ENCODE peak calls at places on chromosomes 1 and 21, in four cellular contexts. B, E, C and K are unnamed samples. For H3K27me3, the result is how much of the 10 kb centered on the place peaks cover.

GRCh38 chr21:28132713-28133112 is 860.0 kb downstream of the LTN1 start:
- ATAC-seq in B (no peak), E (no peak), C (no peak), K (no peak)

GRCh38 chr21:25963186-25963585 is 207.4 kb downstream of the APP start:
- ATAC-seq in B (peak), E (peak), C (peak), K (peak)

GRCh38 chr1:224219612-224220011 is 36.6 kb downstream of the DEGS1 start:
- ATAC-seq in B (no peak), E (no peak), C (peak), K (no peak)

GRCh38 chr21:42162831-42163510 is 56.0 kb upstream of the ABCG1 start:
- ATAC-seq in B (peak), E (no peak), C (peak), K (no peak)

GRCh38 chr1:165632491-165632890 is 1.5 kb downstream of the MGST3 start:
- ATAC-seq in B (no peak), E (no peak), C (no peak), K (no peak)

GRCh38 chr1:169110691-169111447 is 4.4 kb downstream of the ATP1B1 start:
- ATAC-seq in B (no peak), E (no peak), C (peak), K (no peak)

GRCh38 chr1:211731456-211732275 is 56.2 kb upstream of the NEK2 start:
- ATAC-seq in B (no peak), E (no peak), C (no peak), K (no peak)

GRCh38 chr1:164660415-164661174 is 101.6 kb downstream of the PBX1 start:
- ATAC-seq in B (no peak), E (peak), C (peak), K (no peak)

GRCh38 chr1:151425103-151425502 is 25.7 kb downstream of the PSMB4 start:
- ATAC-seq in B (no peak), E (no peak), C (no peak), K (no peak)

GRCh38 chr1:206419250-206419649 is 51.0 kb upstream of the IKBKE start:
- ATAC-seq in B (no peak), E (no peak), C (no peak), K (no peak)

GRCh38 chr1:178579562-178579961 is 66.7 kb downstream of the TEX35 start:
- ATAC-seq in B (no peak), E (no peak), C (no peak), K (no peak)

GRCh38 chr21:17139696-17140095 is 373.1 kb upstream of the CXADR start:
- ATAC-seq in B (no peak), E (no peak), C (peak), K (peak)

GRCh38 chr1:68758666-68759209 is 261.9 kb upstream of the DEPDC1 start:
- ATAC-seq in B (no peak), E (no peak), C (no peak), K (no peak)

GRCh38 chr1:47837046-47837830 is 159.9 kb downstream of the TRABD2B start:
- ATAC-seq in B (no peak), E (peak), C (no peak), K (peak)

GRCh38 chr1:58575831-58576726 is 973 bp downstream of the TACSTD2 start:
- ATAC-seq in B (peak), E (peak), C (peak), K (peak)

GRCh38 chr1:246373828-246374569 is 133.1 kb downstream of the SMYD3 start:
- ATAC-seq in B (no peak), E (no peak), C (no peak), K (no peak)

GRCh38 chr1:225593414-225593813 is 59.5 kb downstream of the ENAH start:
- ATAC-seq in B (no peak), E (no peak), C (no peak), K (no peak)

GRCh38 chr1:77926561-77927357 is 38.3 kb downstream of the NEXN start:
- ATAC-seq in B (no peak), E (no peak), C (no peak), K (no peak)

GRCh38 chr1:86231076-86231475 is 74.5 kb upstream of the COL24A1 start:
- ATAC-seq in B (no peak), E (no peak), C (no peak), K (no peak)

GRCh38 chr1:25473653-25474225 is 43.0 kb downstream of the MACO1 start:
- ATAC-seq in B (no peak), E (no peak), C (no peak), K (no peak)

GRCh38 chr1:23799570-23800395 is 771 bp downstream of the GALE start:
- ATAC-seq in B (peak), E (peak), C (peak), K (peak)

GRCh38 chr1:228751360-228752098 is 16.2 kb downstream of the RHOU start:
- ATAC-seq in B (no peak), E (no peak), C (no peak), K (no peak)

GRCh38 chr1:86159800-86160199 is 3.2 kb upstream of the COL24A1 start:
- ATAC-seq in B (no peak), E (no peak), C (no peak), K (no peak)

GRCh38 chr1:7726623-7727022 is 44.5 kb upstream of the VAMP3 start:
- ATAC-seq in B (no peak), E (peak), C (peak), K (no peak)

GRCh38 chr21:44065428-44065827 is 41.8 kb upstream of the PWP2 start:
- ATAC-seq in B (no peak), E (peak), C (peak), K (no peak)

GRCh38 chr21:44564099-44564498 is 5.5 kb upstream of the KRTAP10-3 start:
- ATAC-seq in B (no peak), E (no peak), C (no peak), K (no peak)

GRCh38 chr1:156368889-156369684 is at the start of gene RHBG:
- ATAC-seq in B (peak), E (peak), C (peak), K (no peak)

GRCh38 chr1:112985123-112985522 is 29.1 kb upstream of the SLC16A1 start:
- ATAC-seq in B (no peak), E (no peak), C (no peak), K (no peak)

GRCh38 chr1:8651962-8652361 is 165.5 kb downstream of the RERE start:
- ATAC-seq in B (no peak), E (no peak), C (no peak), K (no peak)

GRCh38 chr1:228084325-228084724 is 1.8 kb downstream of the ARF1 start:
- ATAC-seq in B (no peak), E (no peak), C (no peak), K (no peak)

GRCh38 chr1:22295856-22296255 is 153.0 kb upstream of the WNT4 start:
- ATAC-seq in B (no peak), E (peak), C (no peak), K (no peak)

GRCh38 chr21:31425158-31425557 is 81.1 kb upstream of the TIAM1 start:
- ATAC-seq in B (no peak), E (no peak), C (no peak), K (no peak)

GRCh38 chr1:7208647-7209180 is 423.5 kb downstream of the CAMTA1 start:
- ATAC-seq in B (no peak), E (no peak), C (no peak), K (no peak)

GRCh38 chr21:14121719-14122118 is 89.0 kb downstream of the LIPI start:
- ATAC-seq in B (no peak), E (no peak), C (no peak), K (no peak)

GRCh38 chr21:44892536-44893277 is 19.2 kb upstream of the PTTG1IP start:
- ATAC-seq in B (peak), E (peak), C (peak), K (peak)

GRCh38 chr21:43619856-43620255 is 39.4 kb downstream of the HSF2BP start:
- ATAC-seq in B (peak), E (no peak), C (peak), K (no peak)

GRCh38 chr1:170538687-170539086 is 6.7 kb downstream of the GORAB start:
- ATAC-seq in B (no peak), E (no peak), C (no peak), K (no peak)

GRCh38 chr21:42413093-42413492 is 9.4 kb downstream of the UBASH3A start:
- ATAC-seq in B (no peak), E (no peak), C (no peak), K (no peak)

GRCh38 chr1:59138402-59138801 is 158.5 kb upstream of the FGGY start:
- ATAC-seq in B (no peak), E (no peak), C (peak), K (no peak)

GRCh38 chr1:206897175-206897574 is at the start of gene IL24:
- ATAC-seq in B (no peak), E (no peak), C (no peak), K (no peak)

GRCh38 chr1:2908081-2908480 is 106.6 kb upstream of the TTC34 start:
- ATAC-seq in B (peak), E (no peak), C (no peak), K (no peak)
- H3K27me3 ChIP-seq in B (under half), E (under half), C (under half), K (under half)

DNA sequence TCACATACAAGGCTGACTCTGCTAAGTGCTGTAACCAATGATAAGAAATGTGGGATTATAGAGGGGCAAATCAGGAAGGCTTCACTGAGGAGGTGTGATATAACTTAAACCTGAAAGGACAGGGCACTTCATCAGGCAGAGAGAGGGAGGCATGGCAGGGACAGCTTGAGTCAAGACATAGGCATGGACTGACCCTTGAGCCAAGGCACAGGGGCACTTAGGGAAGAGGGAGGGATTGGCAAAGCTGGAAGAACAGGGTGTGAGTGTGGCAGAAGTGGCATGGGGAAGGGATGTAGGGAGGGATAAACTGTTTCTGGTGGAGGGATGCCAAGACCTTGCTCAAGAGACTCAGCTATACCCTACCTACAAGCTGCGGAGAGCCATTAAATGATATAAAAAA is 81.3 kb downstream of the PLXNA2 start:
- ATAC-seq in B (no peak), E (no peak), C (peak), K (peak)
- H3K27me3 ChIP-seq in B (under half), E (under half), C (under half), K (under half)

GRCh38 chr1:2108213-2108876 is 58.1 kb downstream of the PRKCZ start:
- ATAC-seq in B (peak), E (no peak), C (peak), K (no peak)

GRCh38 chr1:2110191-2110737 is 60.1 kb downstream of the PRKCZ start:
- ATAC-seq in B (no peak), E (no peak), C (no peak), K (no peak)

GRCh38 chr1:2110738-2111673 is 60.8 kb downstream of the PRKCZ start:
- ATAC-seq in B (no peak), E (no peak), C (no peak), K (no peak)

GRCh38 chr1:2108877-2109580 is 58.8 kb downstream of the PRKCZ start:
- ATAC-seq in B (no peak), E (no peak), C (no peak), K (no peak)

DNA sequence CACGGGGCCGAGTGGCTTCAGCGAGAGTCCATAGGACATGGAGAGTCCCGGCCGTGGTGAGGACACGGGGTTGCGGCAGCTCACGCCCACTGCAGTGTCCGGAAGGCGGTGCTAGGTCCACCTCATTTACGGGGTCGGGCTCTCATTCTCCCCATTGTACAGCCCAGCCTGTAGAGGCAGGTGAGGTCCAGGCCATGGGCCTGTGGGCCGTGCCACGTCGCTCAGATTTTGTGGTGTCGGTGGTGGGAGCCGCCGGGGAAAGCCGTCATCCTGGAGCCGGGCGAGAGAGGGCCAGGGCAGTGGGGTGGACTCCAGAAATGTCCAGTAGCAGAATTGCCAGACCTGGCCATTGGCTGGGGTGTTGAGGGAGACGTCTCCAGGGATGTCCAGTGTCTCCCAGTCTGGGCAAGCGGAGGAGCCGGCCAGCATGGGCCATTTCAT is 59.4 kb downstream of the PRKCZ start:
- ATAC-seq in B (no peak), E (no peak), C (no peak), K (no peak)
- H3K27me3 ChIP-seq in B (under half), E (under half), C (under half), K (half or more)

DNA sequence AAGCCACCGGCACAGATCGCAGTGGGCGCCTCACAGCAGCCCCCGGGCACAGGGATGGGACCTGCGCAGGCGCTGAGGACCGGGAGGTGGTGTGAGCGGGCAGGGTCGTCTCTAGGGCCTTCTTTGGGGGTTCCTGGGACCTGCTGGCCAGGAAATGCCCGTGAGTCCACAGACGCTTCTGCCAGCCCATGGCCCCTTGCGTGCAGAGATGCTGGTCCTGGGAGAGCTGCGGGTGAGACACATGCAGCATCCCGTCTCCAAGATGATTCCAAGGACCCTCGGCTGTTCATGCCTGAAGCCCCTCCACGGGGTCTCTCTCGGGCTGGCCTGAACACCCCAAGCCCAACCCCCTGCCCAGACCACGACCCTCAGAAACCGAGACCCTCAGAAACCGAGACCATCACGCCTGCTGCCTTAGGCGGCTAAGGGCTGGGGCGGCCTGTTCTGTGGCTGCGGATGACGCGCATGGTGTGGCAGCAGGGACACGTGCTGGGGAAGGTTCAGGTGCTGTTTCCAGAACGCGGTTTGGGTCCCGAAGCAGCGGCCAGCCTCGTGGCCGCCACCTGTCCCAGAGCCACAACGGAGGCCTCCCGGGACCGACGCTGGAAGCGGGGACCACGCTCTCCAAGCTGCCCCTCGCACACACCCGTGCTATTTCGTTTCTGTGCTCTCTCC is 23.0 kb downstream of the CFAP74 start:
- ATAC-seq in B (no peak), E (no peak), C (no peak), K (no peak)
- H3K27me3 ChIP-seq in B (under half), E (under half), C (under half), K (under half)

DNA sequence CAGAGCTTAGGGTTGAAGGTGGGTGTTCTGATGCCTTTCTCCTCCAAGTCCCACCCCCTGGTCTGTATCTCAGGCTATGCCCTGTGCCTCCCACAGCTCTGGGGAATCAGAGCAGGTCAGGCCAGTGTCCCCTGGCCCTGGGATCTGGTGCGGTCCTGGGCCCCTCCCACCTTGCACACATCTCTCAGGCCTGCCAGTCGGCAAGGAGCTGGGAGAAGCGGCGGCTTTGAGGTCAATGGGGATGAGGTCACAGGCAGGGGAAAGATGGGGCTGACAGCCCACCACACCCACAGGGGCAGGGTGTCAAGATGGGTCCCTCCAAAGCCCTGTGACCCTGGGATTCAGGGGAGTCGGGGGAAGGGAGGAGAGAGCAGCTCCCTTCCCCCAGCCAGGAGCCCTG is 65.4 kb upstream of the CASZ1 start:
- ATAC-seq in B (peak), E (no peak), C (no peak), K (no peak)
- H3K27me3 ChIP-seq in B (under half), E (under half), C (under half), K (under half)

DNA sequence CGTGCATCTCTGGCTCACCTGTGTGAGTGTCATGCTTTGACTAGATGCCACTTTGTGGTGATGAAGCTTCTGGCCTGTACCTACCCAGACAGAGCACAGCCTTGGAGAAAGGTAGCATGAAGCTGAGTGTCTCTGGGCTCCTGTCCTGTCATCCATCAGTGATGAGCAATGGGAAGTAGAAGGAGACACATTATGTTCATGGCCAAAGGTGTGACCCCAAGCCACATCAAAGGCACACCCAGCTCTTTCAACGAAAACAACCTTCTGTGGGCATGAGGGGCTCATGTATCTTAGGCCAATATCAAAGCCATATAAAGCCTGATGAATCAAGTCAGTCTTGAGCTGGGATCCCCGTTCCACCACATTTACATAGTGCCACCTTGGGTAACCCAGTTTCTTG is 1.0 kb upstream of the CLIC6 start:
- ATAC-seq in B (no peak), E (no peak), C (no peak), K (no peak)
- H3K27me3 ChIP-seq in B (under half), E (under half), C (under half), K (half or more)